ENCODE peak calls at places on chromosomes 11 and 22, in four cellular contexts. Q is K562, Z is WTC11, R is SK-N-SH. P is an unnamed sample.

GRCh38 chr11:87879118-87879517 is 296.1 kb downstream of the RAB38 start:
- DNase-seq in R (no peak), Z (no peak), Q (no peak), P (no peak)

GRCh38 chr11:415640-416041 is 842 bp upstream of the SIGIRR start:
- DNase-seq in Z (peak), Q (no peak), R (no peak), P (no peak)

GRCh38 chr11:107598225-107599139 is 7.5 kb downstream of the ELMOD1 start:
- DNase-seq in Z (peak), Q (no peak), R (peak), P (no peak)

GRCh38 chr11:75430692-75431532 is 2.1 kb downstream of the KLHL35 start:
- DNase-seq in Z (no peak), Q (no peak), R (peak), P (no peak)

GRCh38 chr11:127226376-127226775 is 225.8 kb upstream of the KIRREL3 start:
- DNase-seq in Z (no peak), R (no peak), Q (no peak), P (no peak)

GRCh38 chr22:41934284-41935014 is 7.8 kb upstream of the TNFRSF13C start:
- DNase-seq in Z (no peak), Q (no peak), R (no peak), P (no peak)

GRCh38 chr22:38866399-38867123 is 5.5 kb downstream of the CBX6 start:
- DNase-seq in R (no peak), Q (no peak), Z (peak), P (no peak)

GRCh38 chr11:95821640-95822039 is 31.3 kb downstream of the CEP57 start:
- DNase-seq in R (no peak), Z (no peak), Q (no peak), P (no peak)

GRCh38 chr11:113431746-113432145 is 43.5 kb downstream of the DRD2 start:
- DNase-seq in Q (no peak), Z (no peak), R (no peak), P (no peak)

GRCh38 chr11:119134389-119134978 is 13.1 kb downstream of the HINFP start:
- DNase-seq in Z (peak), Q (no peak), R (peak), P (no peak)

GRCh38 chr11:120357620-120358019 is 21.4 kb downstream of the ARHGEF12 start:
- DNase-seq in R (no peak), Z (no peak), Q (no peak), P (no peak)

GRCh38 chr11:422249-422656 is 7.5 kb upstream of the SIGIRR start:
- DNase-seq in R (no peak), Z (no peak), Q (no peak), P (no peak)

GRCh38 chr11:911031-911889 is 650 bp upstream of the CHID1 start:
- DNase-seq in R (no peak), Q (peak), Z (peak), P (no peak)

GRCh38 chr11:68810164-68810563 is 31.6 kb downstream of the CPT1A start:
- DNase-seq in Z (no peak), R (peak), Q (no peak), P (no peak)

GRCh38 chr22:17077255-17077654 is 7.5 kb upstream of the IL17RA start:
- DNase-seq in Q (no peak), Z (no peak), R (no peak), P (no peak)

GRCh38 chr11:68211546-68211945 is 1.6 kb downstream of the KMT5B start:
- DNase-seq in Z (no peak), Q (no peak), R (no peak), P (no peak)

GRCh38 chr11:118939948-118940598 is 14.3 kb upstream of the BCL9L start:
- DNase-seq in Q (no peak), Z (peak), R (peak), P (no peak)

GRCh38 chr11:117761993-117762392 is 35.0 kb downstream of the DSCAML1 start:
- DNase-seq in Q (no peak), R (peak), Z (no peak), P (no peak)

GRCh38 chr11:18468962-18469361 is 13.3 kb downstream of the LDHAL6A start:
- DNase-seq in R (no peak), Q (no peak), Z (no peak), P (no peak)

GRCh38 chr22:20413217-20414058 is 19.5 kb downstream of the ZNF74 start:
- DNase-seq in Z (no peak), R (no peak), Q (no peak), P (no peak)

GRCh38 chr11:118224512-118225180 is at the start of gene JAML:
- DNase-seq in Q (no peak), R (no peak), Z (no peak), P (no peak)

GRCh38 chr22:44363980-44364749 is 51.4 kb upstream of the SHISAL1 start:
- DNase-seq in R (peak), Z (no peak), Q (no peak), P (no peak)

GRCh38 chr11:113034591-113034990 is 73.4 kb downstream of the NCAM1 start:
- DNase-seq in Z (no peak), Q (no peak), R (no peak), P (no peak)

GRCh38 chr22:23763579-23764331 is 965 bp downstream of the C22orf15 start:
- DNase-seq in Q (peak), R (peak), Z (peak), P (no peak)

GRCh38 chr11:100827934-100828661 is 141.0 kb downstream of the ARHGAP42 start:
- DNase-seq in Q (no peak), R (no peak), Z (no peak), P (peak)

GRCh38 chr22:31945971-31946680 is 1.8 kb downstream of the YWHAH start:
- DNase-seq in R (no peak), Q (no peak), Z (no peak), P (no peak)

GRCh38 chr11:128502736-128503135 is 84.6 kb downstream of the ETS1 start:
- DNase-seq in R (no peak), Z (no peak), Q (no peak), P (no peak)

DNA sequence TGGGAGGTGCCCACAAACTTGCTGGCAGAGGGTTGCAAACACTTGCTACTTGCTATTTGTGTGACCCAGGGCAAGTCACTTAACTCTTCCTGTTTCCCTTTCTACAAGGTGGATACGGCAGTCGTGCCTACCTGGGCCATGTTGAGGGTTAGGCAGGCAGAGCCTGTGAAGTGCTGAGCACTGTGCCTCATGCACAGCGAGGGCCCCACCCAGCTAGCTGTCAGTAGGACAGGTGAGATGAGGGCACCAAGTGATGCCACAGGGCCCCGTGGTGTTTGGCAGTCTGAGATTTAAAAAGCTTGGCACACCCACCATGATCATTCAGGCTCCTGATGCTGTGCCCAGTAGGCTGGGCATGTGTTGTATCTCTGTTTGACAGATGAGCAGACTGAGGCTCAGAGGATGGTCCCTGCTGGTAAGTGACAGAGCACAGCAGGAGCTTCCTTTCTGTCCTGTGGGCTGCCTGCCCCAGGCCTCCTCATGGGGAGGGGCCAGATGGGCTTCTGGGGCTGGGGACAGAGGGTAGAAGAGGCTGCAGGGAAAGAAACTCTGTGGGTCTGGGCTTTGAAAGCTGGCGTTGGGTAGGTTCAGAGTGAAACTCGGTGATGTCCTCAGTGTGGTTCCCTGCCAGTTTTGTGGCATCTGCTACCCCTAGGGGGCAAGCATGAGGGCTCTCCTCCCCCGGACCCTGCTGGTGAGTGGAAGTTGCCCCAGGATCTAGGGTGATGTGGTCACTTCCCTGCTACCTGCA is 59.3 kb downstream of the TSPAN18 start:
- DNase-seq in Z (peak), Q (peak), R (peak), P (no peak)
- TF ChIP-seq FOXJ3 in Z (no peak), Q (no peak), R (no peak), P (no peak)

DNA sequence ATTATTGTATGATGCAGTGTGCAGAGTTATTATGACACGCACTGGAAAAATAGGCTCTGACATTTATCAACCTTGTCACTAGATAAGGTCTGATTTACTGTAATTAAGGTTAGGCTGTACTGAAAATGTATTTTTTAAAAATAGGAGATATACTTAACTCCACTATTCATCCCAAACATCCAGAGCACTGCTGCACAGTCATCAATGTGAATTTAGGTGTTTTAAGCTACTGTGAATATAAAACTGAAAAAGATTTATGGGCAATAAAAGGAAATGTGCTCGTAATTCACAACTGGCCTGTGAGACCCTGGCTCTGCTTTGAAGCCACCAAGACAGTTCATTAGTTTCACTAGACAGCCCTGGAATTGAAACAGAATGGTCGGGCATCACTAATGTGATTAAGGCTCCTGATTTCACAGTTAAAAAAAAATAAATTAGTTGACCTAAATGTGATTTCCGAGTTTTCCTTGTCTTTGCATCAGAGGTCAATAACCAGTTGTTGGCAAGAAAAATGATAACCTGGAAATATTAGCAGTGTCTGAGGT is 180.4 kb upstream of the GRIA4 start:
- DNase-seq in Z (no peak), R (peak), Q (no peak), P (no peak)
- TF ChIP-seq FOXJ3 in Z (no peak), R (peak), Q (no peak), P (no peak)

GRCh38 chr22:49975543-49976389 is 15.2 kb downstream of the PIM3 start:
- DNase-seq in R (peak), Z (peak), Q (peak), P (no peak)
- TF ChIP-seq FOXJ3 in R (no peak), Z (no peak), Q (no peak), P (no peak)

GRCh38 chr11:47280860-47281259 is 10.9 kb downstream of the MADD start:
- DNase-seq in Q (no peak), Z (no peak), R (no peak), P (no peak)
- TF ChIP-seq FOXJ3 in Q (no peak), Z (no peak), R (no peak), P (no peak)

DNA sequence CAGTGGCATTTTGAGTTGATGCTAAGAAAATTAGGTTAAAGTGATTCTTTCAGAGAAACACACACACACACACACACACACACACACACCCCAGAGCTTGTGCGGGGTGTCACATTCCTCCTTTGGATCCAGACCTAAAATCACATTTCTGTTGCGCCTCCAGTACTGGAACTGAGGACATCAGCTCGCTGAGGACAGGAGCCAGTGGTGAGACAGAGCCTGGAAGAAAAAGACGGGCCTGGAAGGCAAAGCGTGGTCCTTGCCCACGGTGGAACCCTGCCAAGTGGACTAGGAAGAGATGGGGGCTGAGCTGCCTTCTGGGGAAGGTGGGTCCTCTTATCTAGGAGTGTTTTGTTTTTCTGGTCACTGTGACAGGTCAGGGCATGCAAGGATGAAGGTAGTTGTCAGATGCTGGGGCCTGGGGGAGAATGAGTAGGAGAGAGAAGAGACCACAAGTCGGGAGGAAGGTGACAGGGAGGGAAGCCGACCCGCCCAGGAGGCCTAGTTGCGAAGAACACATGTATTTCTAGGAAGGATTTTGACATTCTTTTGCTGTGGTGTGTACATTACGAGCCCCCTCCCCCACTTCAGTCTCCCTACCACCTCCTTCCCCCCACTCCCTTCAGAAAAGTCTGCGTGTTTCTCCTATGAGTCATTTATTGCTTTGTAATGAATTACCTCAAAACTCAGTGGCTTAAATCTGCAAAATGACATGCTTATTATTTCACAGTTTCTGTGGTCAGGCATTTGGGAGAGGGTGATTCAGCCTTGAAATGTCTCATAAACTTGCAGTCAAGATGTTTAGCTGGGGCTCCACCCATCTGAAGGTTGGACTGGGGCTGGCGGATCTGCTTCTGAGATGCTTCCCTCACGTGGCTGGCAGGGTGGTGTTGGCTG is 4.8 kb upstream of the ELFN2 start:
- DNase-seq in Z (no peak), R (no peak), Q (no peak), P (peak)
- TF ChIP-seq FOXJ3 in Z (no peak), R (no peak), Q (no peak), P (no peak)

GRCh38 chr11:71272161-71272560 is 19.8 kb upstream of the SHANK2 start:
- DNase-seq in Z (no peak), R (no peak), Q (no peak), P (no peak)
- TF ChIP-seq FOXJ3 in Z (no peak), R (no peak), Q (no peak), P (no peak)

DNA sequence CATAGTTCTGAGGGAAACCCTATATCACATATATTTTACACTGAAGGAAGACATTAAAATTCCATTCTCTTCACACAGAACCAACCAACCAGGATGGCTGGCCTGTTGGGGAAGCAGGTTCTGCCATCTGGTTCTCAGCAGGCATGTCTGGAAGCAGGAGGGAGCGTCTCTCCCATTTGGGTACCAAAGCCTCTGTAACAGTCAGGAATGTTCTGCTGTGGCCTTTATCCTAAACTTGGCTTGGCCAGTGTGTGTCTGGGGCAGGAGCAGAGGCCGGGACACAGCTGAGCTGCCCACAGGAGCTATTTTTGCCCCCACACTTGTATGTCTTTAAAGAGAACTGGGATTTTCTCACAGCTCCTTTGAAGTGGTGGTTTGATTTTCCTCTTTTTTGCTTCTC is 29.3 kb downstream of the SGSM3 start:
- DNase-seq in R (no peak), Q (no peak), Z (no peak), P (no peak)
- TF ChIP-seq FOXJ3 in R (no peak), Q (no peak), Z (no peak), P (no peak)

DNA sequence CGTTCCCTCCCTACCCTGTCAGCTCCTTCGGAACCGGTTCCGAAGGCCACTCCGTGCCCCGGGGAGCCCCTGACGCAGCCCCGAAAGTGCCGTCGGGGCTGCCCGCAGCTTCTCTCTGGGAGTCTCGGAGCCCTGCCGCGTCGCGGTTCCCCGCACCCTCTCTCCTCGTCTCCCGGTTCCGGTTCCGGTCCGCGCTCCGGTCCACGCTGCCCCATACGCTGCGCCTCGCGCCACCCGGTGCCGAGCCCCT is 626 bp downstream of the MTA2 start:
- DNase-seq in R (no peak), Z (no peak), Q (peak), P (no peak)
- TF ChIP-seq FOXJ3 in R (no peak), Z (no peak), Q (no peak), P (no peak)

DNA sequence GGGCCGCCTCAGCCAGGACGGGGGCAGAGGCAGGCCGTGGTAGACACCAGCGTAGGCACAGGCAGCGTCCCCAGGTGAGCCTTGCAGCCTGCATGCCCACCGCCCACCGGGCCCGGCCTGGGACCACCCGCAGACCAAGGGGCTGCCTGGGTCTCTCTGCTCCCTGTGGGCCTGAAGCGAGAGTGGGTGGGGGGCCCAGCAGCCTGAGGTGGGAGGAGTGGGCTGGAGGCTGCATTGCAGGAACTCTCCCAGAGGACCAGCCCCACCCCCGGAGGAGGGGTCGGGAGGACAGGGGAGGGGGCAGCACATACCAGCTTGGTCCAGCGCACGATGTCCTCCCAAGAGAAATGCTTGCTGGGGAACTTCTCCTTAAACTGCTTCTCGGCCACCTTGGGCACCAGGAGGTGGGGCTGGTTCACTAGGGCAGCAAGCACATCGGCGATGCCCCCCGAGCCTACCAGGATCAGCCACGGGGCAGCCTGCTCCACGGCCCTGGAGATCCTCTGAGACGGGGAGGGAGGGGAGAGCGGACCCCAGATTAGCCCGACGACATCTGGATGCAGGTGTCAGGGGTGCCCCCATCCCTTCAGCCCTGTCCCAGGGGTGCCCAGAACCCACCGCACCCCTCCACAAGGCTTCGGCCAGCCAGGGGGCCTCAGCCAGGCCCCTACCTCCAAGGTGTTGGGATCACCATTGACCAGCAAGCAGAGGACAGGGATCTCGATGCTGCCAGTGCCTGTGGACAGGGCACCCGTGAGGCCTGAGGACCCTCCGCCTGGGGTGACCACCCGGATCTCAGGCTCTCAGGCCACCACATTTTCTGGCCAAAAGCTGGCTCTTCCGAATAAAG is 17.5 kb downstream of the TSSC4 start:
- DNase-seq in Z (no peak), Q (no peak), R (no peak), P (no peak)
- TF ChIP-seq FOXJ3 in Z (no peak), Q (no peak), R (no peak), P (no peak)